ENCODE peak calls at places on chromosome 19, in eight cellular contexts. N is stimulated activated CD8-positive, alpha-beta memory T cell treated with anti-CD3 and anti-CD28 coated beads, Interleukin-15, amount 100 ng/mL, for 24 hours; Z is aorta; T is M059J; S is substantia nigra; M is HTR-8/SVneo; G is heart right ventricle; P is CD4-positive, alpha-beta T cell. L is an unnamed sample.

GRCh38 chr19:38658462-38659306 is 11.2 kb downstream of the ACTN4 start:
- DNase-seq in T (peak; percentile 100), S (no peak), Z (no peak), G (peak; percentile 74), P (no peak), N (no peak), M (peak; percentile 85), L (no peak)

GRCh38 chr19:18464646-18465045 is 26.7 kb upstream of the ISYNA1 start:
- DNase-seq in S (peak; percentile 87), N (no peak), M (no peak), Z (peak; percentile 91), G (peak; percentile 88), P (no peak), T (peak; percentile 85), L (no peak)

GRCh38 chr19:3210347-3211017 is 14.0 kb upstream of the CELF5 start:
- DNase-seq in Z (no peak), S (peak; percentile 9), T (peak; percentile 34), P (peak; percentile 55), G (no peak), N (peak; percentile 35), M (peak; percentile 35), L (peak; percentile 78)

GRCh38 chr19:47882890-47883289 is 3.2 kb downstream of the SULT2A1 start:
- DNase-seq in Z (no peak), G (no peak), P (no peak), T (no peak), S (no peak), N (no peak), M (no peak), L (no peak)

GRCh38 chr19:19262190-19263057 is 10.7 kb downstream of the TM6SF2 start:
- DNase-seq in M (no peak), Z (no peak), T (no peak), N (no peak), S (no peak), G (no peak), P (no peak), L (no peak)

GRCh38 chr19:33210266-33210940 is 15.2 kb downstream of the SLC7A10 start:
- DNase-seq in P (no peak), N (no peak), Z (no peak), G (no peak), T (no peak), S (no peak), M (no peak), L (no peak)

GRCh38 chr19:34320277-34320676 is 44.7 kb upstream of the GPI start:
- DNase-seq in N (no peak), P (no peak), G (no peak), Z (peak; percentile 55), M (no peak), S (peak; percentile 30), T (no peak), L (no peak)

GRCh38 chr19:46736544-46737274 is 9.1 kb upstream of the FKRP start:
- DNase-seq in T (peak; percentile 48), N (no peak), P (no peak), G (peak; percentile 76), M (no peak), Z (peak; percentile 62), S (no peak), L (no peak)

GRCh38 chr19:45577111-45577905 is 7.3 kb downstream of the OPA3 start:
- DNase-seq in M (peak; percentile 80), Z (no peak), T (peak; percentile 97), S (no peak), N (no peak), G (no peak), P (no peak), L (no peak)

GRCh38 chr19:15587663-15588062 is 27.4 kb upstream of the CYP4F8 start:
- DNase-seq in P (no peak), T (no peak), Z (peak; percentile 70), N (no peak), S (peak; percentile 9), G (no peak), M (no peak), L (no peak)

GRCh38 chr19:22617614-22618325 is 16.4 kb upstream of the ZNF492 start:
- DNase-seq in Z (peak; percentile 69), G (peak; percentile 28), M (no peak), N (no peak), S (no peak), T (no peak), P (no peak), L (no peak)

GRCh38 chr19:28358604-28359003 is 854.3 kb downstream of the UQCRFS1 start:
- DNase-seq in G (no peak), M (no peak), N (no peak), Z (no peak), P (no peak), T (no peak), S (no peak), L (no peak)

GRCh38 chr19:42540071-42540553 is 11.8 kb upstream of the CEACAM1 start:
- DNase-seq in P (no peak), T (peak; percentile 32), Z (peak; percentile 17), G (no peak), S (no peak), M (no peak), N (no peak), L (no peak)

GRCh38 chr19:49155830-49156346 is 692 bp upstream of the HRC start:
- DNase-seq in G (peak; percentile 74), Z (no peak), T (no peak), S (no peak), N (no peak), M (no peak), P (no peak), L (no peak)

GRCh38 chr19:4636761-4637160 is 2.6 kb upstream of the TNFAIP8L1 start:
- DNase-seq in N (no peak), T (no peak), Z (no peak), M (no peak), S (no peak), G (no peak), P (no peak), L (no peak)

GRCh38 chr19:48111280-48111679 is 663 bp upstream of the PLA2G4C start:
- DNase-seq in T (no peak), P (no peak), N (no peak), G (no peak), S (no peak), Z (no peak), M (no peak), L (no peak)

GRCh38 chr19:11414544-11414943 is 4.6 kb downstream of the RGL3 start:
- DNase-seq in T (no peak), N (no peak), P (no peak), Z (no peak), M (no peak), S (no peak), G (no peak), L (no peak)

GRCh38 chr19:17762505-17763229 is 11.4 kb downstream of the FCHO1 start:
- DNase-seq in P (no peak), Z (peak; percentile 67), G (no peak), N (no peak), S (peak; percentile 33), M (no peak), T (peak; percentile 78), L (no peak)

GRCh38 chr19:45474941-45475516 is 7.2 kb downstream of the FOSB start:
- DNase-seq in G (no peak), S (no peak), T (peak; percentile 52), Z (no peak), N (no peak), M (no peak), P (no peak), L (no peak)

GRCh38 chr19:41646589-41647204 is 19.8 kb upstream of the CEACAM4 start:
- DNase-seq in Z (no peak), T (no peak), P (no peak), G (no peak), N (peak; percentile 33), M (no peak), S (no peak), L (peak; percentile 42)

GRCh38 chr19:1767464-1767933 is 14.2 kb downstream of the ONECUT3 start:
- DNase-seq in T (no peak), N (peak; percentile 56), G (peak; percentile 21), S (peak; percentile 19), P (peak; percentile 40), Z (no peak), M (peak; percentile 75), L (peak; percentile 59)

GRCh38 chr19:4866595-4867424 is 657 bp downstream of the PLIN3 start:
- DNase-seq in N (no peak), Z (peak; percentile 83), T (peak; percentile 59), G (peak; percentile 42), P (peak; percentile 49), S (peak; percentile 23), M (peak; percentile 29), L (peak; percentile 49)

GRCh38 chr19:28489126-28489660 is 723.8 kb downstream of the UQCRFS1 start:
- DNase-seq in Z (no peak), P (no peak), T (no peak), M (no peak), N (no peak), G (no peak), S (no peak), L (no peak)

GRCh38 chr19:40549007-40549708 is 27.5 kb upstream of the SHKBP1 start:
- DNase-seq in G (peak; percentile 37), M (peak; percentile 80), S (no peak), P (peak; percentile 66), Z (no peak), N (peak; percentile 31), T (no peak), L (peak; percentile 71)

GRCh38 chr19:47022140-47022536 is 2.5 kb downstream of the NPAS1 start:
- DNase-seq in G (no peak), S (no peak), P (no peak), T (no peak), M (no peak), N (no peak), Z (no peak), L (no peak)